ENCODE peak calls at places on chromosomes 16 and 17, in five cellular contexts. One of them, this sample, is unnamed.

GRCh38 chr17:83193336-83194188 is 114.2 kb downstream of the METRNL start:
- DNase-seq in HepG2: no peak
- DNase-seq in GM12878: no peak
- DNase-seq in H1: no peak
- DNase-seq in WTC11: peak; percentile 2
- DNase-seq in this sample: no peak

GRCh38 chr17:2911755-2912111 is 115.5 kb downstream of the RAP1GAP2 start:
- DNase-seq in HepG2: no peak
- DNase-seq in GM12878: no peak
- DNase-seq in H1: no peak
- DNase-seq in WTC11: no peak
- DNase-seq in this sample: no peak

GRCh38 chr17:73278465-73279453 is 17.1 kb upstream of the CPSF4L start:
- DNase-seq in HepG2: no peak
- DNase-seq in GM12878: no peak
- DNase-seq in H1: no peak
- DNase-seq in WTC11: no peak
- DNase-seq in this sample: no peak

GRCh38 chr16:48870141-48870540 is 260.2 kb upstream of the N4BP1 start:
- DNase-seq in HepG2: no peak
- DNase-seq in GM12878: no peak
- DNase-seq in H1: no peak
- DNase-seq in WTC11: no peak
- DNase-seq in this sample: no peak

GRCh38 chr16:66515543-66516171 is 34.3 kb downstream of the TK2 start:
- DNase-seq in HepG2: no peak
- DNase-seq in GM12878: no peak
- DNase-seq in H1: peak; percentile 60
- DNase-seq in WTC11: peak; percentile 31
- DNase-seq in this sample: no peak

GRCh38 chr17:17041018-17041521 is 1.2 kb upstream of the MPRIP start:
- DNase-seq in HepG2: peak; percentile 60
- DNase-seq in GM12878: no peak
- DNase-seq in H1: no peak
- DNase-seq in WTC11: no peak
- DNase-seq in this sample: no peak

GRCh38 chr17:57924677-57925076 is 30.5 kb downstream of the CUEDC1 start:
- DNase-seq in HepG2: no peak
- DNase-seq in GM12878: no peak
- DNase-seq in H1: no peak
- DNase-seq in WTC11: no peak
- DNase-seq in this sample: no peak

GRCh38 chr16:74563828-74564263 is 43.1 kb downstream of the GLG1 start:
- DNase-seq in HepG2: no peak
- DNase-seq in GM12878: no peak
- DNase-seq in H1: no peak
- DNase-seq in WTC11: no peak
- DNase-seq in this sample: peak; percentile 59

GRCh38 chr16:19179890-19180490 is 11.9 kb downstream of the SYT17 start:
- DNase-seq in HepG2: peak; percentile 62
- DNase-seq in GM12878: no peak
- DNase-seq in H1: peak; percentile 77
- DNase-seq in WTC11: peak; percentile 63
- DNase-seq in this sample: peak; percentile 31

GRCh38 chr16:89094252-89094901 is 725 bp downstream of the ACSF3 start:
- DNase-seq in HepG2: peak; percentile 35
- DNase-seq in GM12878: no peak
- DNase-seq in H1: no peak
- DNase-seq in WTC11: no peak
- DNase-seq in this sample: no peak

GRCh38 chr16:17784073-17784472 is 313.3 kb upstream of the XYLT1 start:
- DNase-seq in HepG2: peak; percentile 21
- DNase-seq in GM12878: no peak
- DNase-seq in H1: no peak
- DNase-seq in WTC11: peak; percentile 35
- DNase-seq in this sample: no peak

GRCh38 chr17:45404870-45405249 is 27.8 kb downstream of the ARHGAP27 start:
- DNase-seq in HepG2: no peak
- DNase-seq in GM12878: no peak
- DNase-seq in H1: no peak
- DNase-seq in WTC11: no peak
- DNase-seq in this sample: no peak

GRCh38 chr16:12904041-12904671 is 2.8 kb downstream of the SHISA9 start:
- DNase-seq in HepG2: no peak
- DNase-seq in GM12878: no peak
- DNase-seq in H1: peak; percentile 65
- DNase-seq in WTC11: peak; percentile 55
- DNase-seq in this sample: no peak

GRCh38 chr17:48052956-48053757 is 5.0 kb downstream of the NFE2L1 start:
- DNase-seq in HepG2: peak; percentile 77
- DNase-seq in GM12878: no peak
- DNase-seq in H1: no peak
- DNase-seq in WTC11: no peak
- DNase-seq in this sample: no peak

GRCh38 chr17:48053758-48054237 is 5.6 kb downstream of the NFE2L1 start:
- DNase-seq in HepG2: no peak
- DNase-seq in GM12878: no peak
- DNase-seq in H1: no peak
- DNase-seq in WTC11: no peak
- DNase-seq in this sample: no peak

GRCh38 chr17:48055531-48056245 is 7.5 kb downstream of the NFE2L1 start:
- DNase-seq in HepG2: no peak
- DNase-seq in GM12878: peak; percentile 38
- DNase-seq in H1: peak; percentile 64
- DNase-seq in WTC11: peak; percentile 77
- DNase-seq in this sample: peak; percentile 73

GRCh38 chr17:48056246-48056745 is 8.1 kb downstream of the NFE2L1 start:
- DNase-seq in HepG2: no peak
- DNase-seq in GM12878: no peak
- DNase-seq in H1: no peak
- DNase-seq in WTC11: no peak
- DNase-seq in this sample: no peak

GRCh38 chr17:48054238-48055185 is 6.4 kb downstream of the NFE2L1 start:
- DNase-seq in HepG2: no peak
- DNase-seq in GM12878: no peak
- DNase-seq in H1: peak; percentile 89
- DNase-seq in WTC11: peak; percentile 96
- DNase-seq in this sample: no peak
- TF ChIP-seq ATF3 in HepG2: no peak
- TF ChIP-seq ATF3 in GM12878: no peak
- TF ChIP-seq ATF3 in H1: peak; percentile 46
- TF ChIP-seq ATF3 in WTC11: no peak
- TF ChIP-seq ATF3 in this sample: no peak

DNA sequence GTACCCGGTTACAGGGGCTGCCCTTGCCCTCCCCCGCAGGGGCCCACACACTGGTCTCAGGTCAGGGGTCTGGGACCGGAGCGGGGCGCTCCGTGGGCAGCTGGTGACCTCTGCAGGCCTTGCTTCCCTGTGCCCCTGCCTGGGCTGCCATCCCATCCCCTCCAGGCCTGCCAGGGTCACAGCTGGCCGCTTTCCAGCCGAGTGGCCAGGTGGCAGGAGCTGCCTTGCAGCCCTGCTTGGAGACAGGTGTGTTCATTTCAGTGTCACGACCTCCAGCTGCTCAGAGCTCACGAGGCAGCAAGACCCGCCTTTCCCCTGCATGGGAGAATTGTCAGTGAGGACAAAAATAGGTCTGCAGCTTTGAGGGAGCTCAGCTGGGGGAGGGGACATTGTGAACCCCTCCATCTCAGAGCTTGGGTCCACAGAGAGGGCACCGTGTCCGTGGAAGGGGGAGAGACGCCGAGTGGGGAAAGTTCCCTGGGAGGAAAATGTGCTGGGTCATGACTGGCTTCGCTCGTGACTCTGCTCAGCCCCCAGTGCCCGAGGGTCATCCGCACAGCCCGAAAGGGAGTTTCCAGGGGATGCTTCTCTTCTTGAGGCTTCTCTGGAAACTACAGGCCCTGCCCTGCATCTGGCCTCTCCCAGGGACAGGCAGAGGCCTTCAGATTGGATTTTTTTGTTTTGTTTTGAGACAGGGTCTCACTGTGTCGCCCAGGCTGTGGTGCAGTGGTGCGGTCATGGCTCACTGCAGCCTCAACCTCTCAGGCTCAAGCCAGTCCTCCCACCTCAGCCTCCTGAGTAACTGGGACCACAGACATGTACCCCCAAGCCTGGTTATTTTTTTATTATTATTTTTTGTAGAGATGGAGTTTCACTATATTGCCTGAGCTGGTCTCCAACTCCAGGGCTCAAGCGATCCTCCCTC is 10.0 kb upstream of the GSE1 start:
- DNase-seq in HepG2: no peak
- DNase-seq in GM12878: no peak
- DNase-seq in H1: no peak
- DNase-seq in WTC11: no peak
- DNase-seq in this sample: no peak
- TF ChIP-seq ATF3 in HepG2: no peak
- TF ChIP-seq ATF3 in GM12878: no peak
- TF ChIP-seq ATF3 in H1: no peak
- TF ChIP-seq ATF3 in WTC11: no peak
- TF ChIP-seq ATF3 in this sample: no peak

DNA sequence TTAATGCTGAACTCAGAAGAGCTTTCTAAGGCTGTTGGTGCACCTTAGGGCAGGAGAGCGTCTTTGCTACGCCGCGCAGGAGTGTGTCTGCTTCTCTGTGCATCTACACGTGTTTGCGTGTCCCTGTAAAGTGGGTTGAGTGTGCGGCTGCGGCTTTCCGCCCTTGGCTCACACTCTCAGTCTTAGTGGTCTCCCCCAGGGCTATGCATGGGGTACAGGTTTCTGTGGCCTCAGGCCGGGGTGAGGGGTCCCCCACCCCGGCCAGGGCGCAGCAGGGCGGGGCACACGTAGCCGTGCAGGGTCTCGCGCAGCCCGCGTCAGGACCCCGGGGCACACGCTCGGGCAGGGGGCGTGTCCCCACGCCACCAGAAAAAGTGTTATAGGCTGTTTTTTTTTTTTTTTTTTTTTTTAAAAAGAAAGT is 710 bp upstream of the TENT4B start:
- DNase-seq in HepG2: no peak
- DNase-seq in GM12878: peak; percentile 68
- DNase-seq in H1: peak; percentile 71
- DNase-seq in WTC11: no peak
- DNase-seq in this sample: no peak
- TF ChIP-seq ATF3 in HepG2: no peak
- TF ChIP-seq ATF3 in GM12878: no peak
- TF ChIP-seq ATF3 in H1: no peak
- TF ChIP-seq ATF3 in WTC11: no peak
- TF ChIP-seq ATF3 in this sample: no peak

DNA sequence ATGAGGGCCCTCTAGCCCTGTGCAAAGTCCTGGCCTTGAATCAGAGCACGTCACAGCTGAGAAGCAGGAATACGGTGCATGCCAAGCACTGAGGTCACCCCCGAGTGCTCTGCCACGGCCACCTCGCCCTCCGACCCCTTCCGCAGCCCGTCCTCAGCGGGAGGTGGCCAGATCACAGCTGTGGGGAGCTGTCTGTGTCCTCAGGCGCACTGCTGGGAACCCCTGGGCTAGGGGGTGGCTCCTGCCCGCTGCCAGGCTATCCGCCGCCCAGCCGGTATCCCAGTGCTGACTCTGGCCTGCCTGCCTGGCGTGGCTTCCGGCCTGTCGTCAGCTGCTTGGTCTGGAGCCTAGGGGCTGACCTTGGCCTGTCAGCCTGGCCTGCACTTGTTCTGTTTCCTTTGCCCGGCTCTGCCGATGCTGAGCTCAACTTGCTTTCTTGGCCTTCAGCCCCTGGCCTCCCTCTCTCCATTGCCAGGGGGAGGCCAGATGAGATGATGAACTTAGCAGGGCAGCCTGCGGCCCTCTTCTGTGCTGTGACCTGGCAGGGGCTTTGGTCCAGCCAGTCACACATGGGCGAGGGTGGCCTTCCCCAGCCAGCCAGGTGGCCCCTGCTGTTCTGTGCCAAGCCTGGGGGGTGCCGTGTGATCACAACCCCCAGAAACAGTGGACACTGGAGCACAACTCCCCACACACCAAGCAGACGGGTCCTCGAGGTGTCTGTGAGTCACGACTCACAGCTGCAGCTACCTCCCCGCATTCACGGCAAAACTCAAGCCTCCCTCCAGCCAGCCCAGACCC is 77.4 kb downstream of the ZDHHC7 start:
- DNase-seq in HepG2: peak; percentile 55
- DNase-seq in GM12878: no peak
- DNase-seq in H1: no peak
- DNase-seq in WTC11: no peak
- DNase-seq in this sample: no peak
- TF ChIP-seq ATF3 in HepG2: no peak
- TF ChIP-seq ATF3 in GM12878: no peak
- TF ChIP-seq ATF3 in H1: no peak
- TF ChIP-seq ATF3 in WTC11: no peak
- TF ChIP-seq ATF3 in this sample: no peak

GRCh38 chr17:9931144-9931543 is 26.1 kb upstream of the RCVRN start:
- DNase-seq in HepG2: no peak
- DNase-seq in GM12878: no peak
- DNase-seq in H1: no peak
- DNase-seq in WTC11: no peak
- DNase-seq in this sample: no peak

GRCh38 chr17:9925457-9925856 is 20.4 kb upstream of the RCVRN start:
- DNase-seq in HepG2: no peak
- DNase-seq in GM12878: no peak
- DNase-seq in H1: no peak
- DNase-seq in WTC11: no peak
- DNase-seq in this sample: no peak

GRCh38 chr17:9926150-9926804 is 21.2 kb upstream of the RCVRN start:
- DNase-seq in HepG2: no peak
- DNase-seq in GM12878: no peak
- DNase-seq in H1: no peak
- DNase-seq in WTC11: no peak
- DNase-seq in this sample: no peak

GRCh38 chr17:9929873-9930272 is 24.8 kb upstream of the RCVRN start:
- DNase-seq in HepG2: no peak
- DNase-seq in GM12878: no peak
- DNase-seq in H1: no peak
- DNase-seq in WTC11: no peak
- DNase-seq in this sample: no peak

GRCh38 chr17:9928601-9929341 is 23.7 kb upstream of the RCVRN start:
- DNase-seq in HepG2: peak; percentile 52
- DNase-seq in GM12878: no peak
- DNase-seq in H1: peak; percentile 62
- DNase-seq in WTC11: peak; percentile 72
- DNase-seq in this sample: peak; percentile 66
- TF ChIP-seq ATF3 in HepG2: no peak
- TF ChIP-seq ATF3 in GM12878: no peak
- TF ChIP-seq ATF3 in H1: no peak
- TF ChIP-seq ATF3 in WTC11: no peak
- TF ChIP-seq ATF3 in this sample: no peak

This sample was measured in HCT116.